ENCODE peak calls at places on chromosomes 6 and 20, in nine cellular contexts. One of them, this sample, is unnamed. For H3K27me3, the result is how much of the 10 kb centered on the place peaks cover.

GRCh38 chr20:2576317-2576727 is 39.9 kb downstream of the TMC2 start:
- DNase-seq in prostate gland: no peak
- DNase-seq in tibial nerve: no peak
- DNase-seq in body of pancreas: no peak
- DNase-seq in suprapubic skin: no peak
- DNase-seq in heart left ventricle: no peak
- DNase-seq in heart right ventricle: no peak
- DNase-seq in right lobe of liver: no peak
- DNase-seq in CD8-positive, alpha-beta T cell: no peak
- DNase-seq in this sample: no peak

GRCh38 chr6:33622456-33623431 is 1.6 kb downstream of the ITPR3 start:
- DNase-seq in body of pancreas: no peak
- DNase-seq in right lobe of liver: no peak
- DNase-seq in prostate gland: no peak
- DNase-seq in heart right ventricle: no peak
- DNase-seq in tibial nerve: no peak
- DNase-seq in heart left ventricle: no peak
- DNase-seq in suprapubic skin: peak
- DNase-seq in CD8-positive, alpha-beta T cell: no peak
- DNase-seq in this sample: peak

GRCh38 chr6:14671261-14671681 is 553.7 kb downstream of the CD83 start:
- DNase-seq in heart right ventricle: peak
- DNase-seq in suprapubic skin: no peak
- DNase-seq in body of pancreas: no peak
- DNase-seq in prostate gland: peak
- DNase-seq in tibial nerve: no peak
- DNase-seq in right lobe of liver: no peak
- DNase-seq in CD8-positive, alpha-beta T cell: no peak
- DNase-seq in heart left ventricle: no peak
- DNase-seq in this sample: peak

GRCh38 chr6:110341671-110342304 is 16.4 kb downstream of the METTL24 start:
- DNase-seq in heart right ventricle: no peak
- DNase-seq in right lobe of liver: no peak
- DNase-seq in CD8-positive, alpha-beta T cell: no peak
- DNase-seq in tibial nerve: no peak
- DNase-seq in body of pancreas: no peak
- DNase-seq in prostate gland: no peak
- DNase-seq in suprapubic skin: no peak
- DNase-seq in heart left ventricle: no peak
- DNase-seq in this sample: no peak

GRCh38 chr6:24313477-24314141 is 44.2 kb downstream of the DCDC2 start:
- DNase-seq in heart left ventricle: no peak
- DNase-seq in prostate gland: no peak
- DNase-seq in tibial nerve: no peak
- DNase-seq in heart right ventricle: no peak
- DNase-seq in right lobe of liver: peak
- DNase-seq in suprapubic skin: no peak
- DNase-seq in CD8-positive, alpha-beta T cell: no peak
- DNase-seq in body of pancreas: peak
- DNase-seq in this sample: peak

GRCh38 chr6:158226655-158227512 is 58.7 kb downstream of the GTF2H5 start:
- DNase-seq in tibial nerve: no peak
- DNase-seq in body of pancreas: peak
- DNase-seq in heart left ventricle: no peak
- DNase-seq in right lobe of liver: no peak
- DNase-seq in CD8-positive, alpha-beta T cell: no peak
- DNase-seq in prostate gland: no peak
- DNase-seq in suprapubic skin: peak
- DNase-seq in heart right ventricle: no peak
- DNase-seq in this sample: no peak

GRCh38 chr6:7590918-7591302 is 912 bp downstream of the SNRNP48 start:
- DNase-seq in heart left ventricle: no peak
- DNase-seq in right lobe of liver: peak
- DNase-seq in suprapubic skin: no peak
- DNase-seq in CD8-positive, alpha-beta T cell: no peak
- DNase-seq in body of pancreas: peak
- DNase-seq in heart right ventricle: no peak
- DNase-seq in prostate gland: no peak
- DNase-seq in tibial nerve: no peak
- DNase-seq in this sample: peak

GRCh38 chr6:137637161-137637560 is 143.0 kb upstream of the OLIG3 start:
- DNase-seq in CD8-positive, alpha-beta T cell: no peak
- DNase-seq in prostate gland: peak
- DNase-seq in suprapubic skin: peak
- DNase-seq in right lobe of liver: no peak
- DNase-seq in heart right ventricle: no peak
- DNase-seq in tibial nerve: peak
- DNase-seq in heart left ventricle: no peak
- DNase-seq in body of pancreas: no peak
- DNase-seq in this sample: no peak

GRCh38 chr6:65123516-65123915 is 583.5 kb downstream of the EYS start:
- DNase-seq in body of pancreas: no peak
- DNase-seq in prostate gland: no peak
- DNase-seq in tibial nerve: no peak
- DNase-seq in suprapubic skin: no peak
- DNase-seq in heart left ventricle: no peak
- DNase-seq in right lobe of liver: no peak
- DNase-seq in CD8-positive, alpha-beta T cell: no peak
- DNase-seq in heart right ventricle: no peak
- DNase-seq in this sample: no peak

GRCh38 chr6:87789198-87789899 is 87.3 kb upstream of the AKIRIN2 start:
- DNase-seq in tibial nerve: peak
- DNase-seq in heart right ventricle: no peak
- DNase-seq in prostate gland: no peak
- DNase-seq in right lobe of liver: no peak
- DNase-seq in body of pancreas: no peak
- DNase-seq in heart left ventricle: no peak
- DNase-seq in CD8-positive, alpha-beta T cell: no peak
- DNase-seq in suprapubic skin: no peak
- DNase-seq in this sample: no peak

GRCh38 chr20:58482416-58482815 is 32.8 kb downstream of the APCDD1L start:
- DNase-seq in CD8-positive, alpha-beta T cell: no peak
- DNase-seq in suprapubic skin: no peak
- DNase-seq in tibial nerve: no peak
- DNase-seq in prostate gland: no peak
- DNase-seq in right lobe of liver: no peak
- DNase-seq in heart right ventricle: no peak
- DNase-seq in body of pancreas: no peak
- DNase-seq in heart left ventricle: no peak
- DNase-seq in this sample: no peak

GRCh38 chr6:108598316-108598863 is 37.7 kb downstream of the FOXO3 start:
- DNase-seq in heart right ventricle: no peak
- DNase-seq in suprapubic skin: no peak
- DNase-seq in body of pancreas: no peak
- DNase-seq in prostate gland: no peak
- DNase-seq in tibial nerve: no peak
- DNase-seq in heart left ventricle: no peak
- DNase-seq in right lobe of liver: no peak
- DNase-seq in CD8-positive, alpha-beta T cell: no peak
- DNase-seq in this sample: no peak

GRCh38 chr6:38730136-38730862 is 15.2 kb downstream of the DNAH8 start:
- DNase-seq in CD8-positive, alpha-beta T cell: no peak
- DNase-seq in prostate gland: peak
- DNase-seq in right lobe of liver: no peak
- DNase-seq in body of pancreas: no peak
- DNase-seq in heart right ventricle: no peak
- DNase-seq in heart left ventricle: no peak
- DNase-seq in tibial nerve: no peak
- DNase-seq in suprapubic skin: no peak
- DNase-seq in this sample: no peak

GRCh38 chr6:4413073-4413472 is 277.7 kb upstream of the ECI2 start:
- DNase-seq in suprapubic skin: no peak
- DNase-seq in heart left ventricle: no peak
- DNase-seq in right lobe of liver: no peak
- DNase-seq in CD8-positive, alpha-beta T cell: no peak
- DNase-seq in body of pancreas: no peak
- DNase-seq in heart right ventricle: no peak
- DNase-seq in prostate gland: no peak
- DNase-seq in tibial nerve: no peak
- DNase-seq in this sample: no peak

GRCh38 chr6:10633216-10633615 is 61.2 kb downstream of the C6orf52 start:
- DNase-seq in body of pancreas: no peak
- DNase-seq in suprapubic skin: no peak
- DNase-seq in heart left ventricle: no peak
- DNase-seq in tibial nerve: no peak
- DNase-seq in CD8-positive, alpha-beta T cell: no peak
- DNase-seq in prostate gland: no peak
- DNase-seq in heart right ventricle: no peak
- DNase-seq in right lobe of liver: no peak
- DNase-seq in this sample: no peak

GRCh38 chr6:75331134-75331533 is 46.5 kb upstream of the TMEM30A start:
- DNase-seq in right lobe of liver: no peak
- DNase-seq in prostate gland: no peak
- DNase-seq in suprapubic skin: no peak
- DNase-seq in CD8-positive, alpha-beta T cell: no peak
- DNase-seq in heart left ventricle: no peak
- DNase-seq in heart right ventricle: no peak
- DNase-seq in body of pancreas: no peak
- DNase-seq in tibial nerve: no peak
- DNase-seq in this sample: no peak

GRCh38 chr6:16398587-16398986 is 160.2 kb downstream of the GMPR start:
- DNase-seq in prostate gland: no peak
- DNase-seq in right lobe of liver: no peak
- DNase-seq in CD8-positive, alpha-beta T cell: no peak
- DNase-seq in body of pancreas: no peak
- DNase-seq in tibial nerve: no peak
- DNase-seq in heart right ventricle: no peak
- DNase-seq in heart left ventricle: no peak
- DNase-seq in suprapubic skin: no peak
- DNase-seq in this sample: no peak

GRCh38 chr20:1533059-1533458 is 24.4 kb downstream of the SIRPD start:
- DNase-seq in heart left ventricle: no peak
- DNase-seq in CD8-positive, alpha-beta T cell: no peak
- DNase-seq in heart right ventricle: no peak
- DNase-seq in body of pancreas: no peak
- DNase-seq in right lobe of liver: no peak
- DNase-seq in tibial nerve: no peak
- DNase-seq in prostate gland: no peak
- DNase-seq in suprapubic skin: no peak
- DNase-seq in this sample: no peak
- TF ChIP-seq CTCF in heart left ventricle: no peak
- TF ChIP-seq CTCF in CD8-positive, alpha-beta T cell: no peak
- TF ChIP-seq CTCF in heart right ventricle: no peak
- TF ChIP-seq CTCF in body of pancreas: no peak
- TF ChIP-seq CTCF in right lobe of liver: no peak
- TF ChIP-seq CTCF in tibial nerve: no peak
- TF ChIP-seq CTCF in prostate gland: no peak
- TF ChIP-seq CTCF in suprapubic skin: no peak
- TF ChIP-seq CTCF in this sample: no peak

GRCh38 chr20:48096212-48096875 is 311.1 kb upstream of the SULF2 start:
- DNase-seq in prostate gland: no peak
- DNase-seq in suprapubic skin: no peak
- DNase-seq in right lobe of liver: no peak
- DNase-seq in tibial nerve: no peak
- DNase-seq in heart left ventricle: no peak
- DNase-seq in CD8-positive, alpha-beta T cell: no peak
- DNase-seq in body of pancreas: no peak
- DNase-seq in heart right ventricle: no peak
- DNase-seq in this sample: no peak
- H3K27me3 ChIP-seq in prostate gland: under half
- H3K27me3 ChIP-seq in suprapubic skin: under half
- H3K27me3 ChIP-seq in right lobe of liver: under half
- H3K27me3 ChIP-seq in tibial nerve: under half
- H3K27me3 ChIP-seq in heart left ventricle: under half
- H3K27me3 ChIP-seq in CD8-positive, alpha-beta T cell: under half
- H3K27me3 ChIP-seq in body of pancreas: under half
- H3K27me3 ChIP-seq in heart right ventricle: under half
- H3K27me3 ChIP-seq in this sample: under half

GRCh38 chr20:33666293-33667244 is at the start of gene ACTL10:
- DNase-seq in prostate gland: peak
- DNase-seq in heart right ventricle: peak
- DNase-seq in right lobe of liver: peak
- DNase-seq in heart left ventricle: peak
- DNase-seq in tibial nerve: peak
- DNase-seq in body of pancreas: peak
- DNase-seq in CD8-positive, alpha-beta T cell: peak
- DNase-seq in suprapubic skin: peak
- DNase-seq in this sample: peak

GRCh38 chr20:33668791-33669155 is 2.0 kb downstream of the ACTL10 start:
- DNase-seq in right lobe of liver: no peak
- DNase-seq in heart right ventricle: peak
- DNase-seq in suprapubic skin: no peak
- DNase-seq in CD8-positive, alpha-beta T cell: no peak
- DNase-seq in prostate gland: no peak
- DNase-seq in heart left ventricle: no peak
- DNase-seq in body of pancreas: no peak
- DNase-seq in tibial nerve: no peak
- DNase-seq in this sample: no peak

GRCh38 chr20:33669224-33669623 is 2.5 kb downstream of the ACTL10 start:
- DNase-seq in prostate gland: no peak
- DNase-seq in suprapubic skin: no peak
- DNase-seq in heart left ventricle: no peak
- DNase-seq in body of pancreas: no peak
- DNase-seq in right lobe of liver: no peak
- DNase-seq in CD8-positive, alpha-beta T cell: no peak
- DNase-seq in heart right ventricle: peak
- DNase-seq in tibial nerve: no peak
- DNase-seq in this sample: peak

GRCh38 chr20:33667245-33668086 is 723 bp downstream of the ACTL10 start:
- DNase-seq in tibial nerve: no peak
- DNase-seq in suprapubic skin: no peak
- DNase-seq in prostate gland: peak
- DNase-seq in body of pancreas: peak
- DNase-seq in heart right ventricle: peak
- DNase-seq in heart left ventricle: peak
- DNase-seq in CD8-positive, alpha-beta T cell: peak
- DNase-seq in right lobe of liver: peak
- DNase-seq in this sample: peak

GRCh38 chr20:33668087-33668790 is 1.5 kb downstream of the ACTL10 start:
- DNase-seq in right lobe of liver: no peak
- DNase-seq in heart right ventricle: peak
- DNase-seq in suprapubic skin: peak
- DNase-seq in CD8-positive, alpha-beta T cell: peak
- DNase-seq in heart left ventricle: no peak
- DNase-seq in body of pancreas: peak
- DNase-seq in tibial nerve: peak
- DNase-seq in prostate gland: no peak
- DNase-seq in this sample: no peak
- TF ChIP-seq CTCF in right lobe of liver: peak
- TF ChIP-seq CTCF in heart right ventricle: peak
- TF ChIP-seq CTCF in suprapubic skin: peak
- TF ChIP-seq CTCF in CD8-positive, alpha-beta T cell: no peak
- TF ChIP-seq CTCF in heart left ventricle: peak
- TF ChIP-seq CTCF in body of pancreas: no peak
- TF ChIP-seq CTCF in tibial nerve: peak
- TF ChIP-seq CTCF in prostate gland: peak
- TF ChIP-seq CTCF in this sample: peak

DNA sequence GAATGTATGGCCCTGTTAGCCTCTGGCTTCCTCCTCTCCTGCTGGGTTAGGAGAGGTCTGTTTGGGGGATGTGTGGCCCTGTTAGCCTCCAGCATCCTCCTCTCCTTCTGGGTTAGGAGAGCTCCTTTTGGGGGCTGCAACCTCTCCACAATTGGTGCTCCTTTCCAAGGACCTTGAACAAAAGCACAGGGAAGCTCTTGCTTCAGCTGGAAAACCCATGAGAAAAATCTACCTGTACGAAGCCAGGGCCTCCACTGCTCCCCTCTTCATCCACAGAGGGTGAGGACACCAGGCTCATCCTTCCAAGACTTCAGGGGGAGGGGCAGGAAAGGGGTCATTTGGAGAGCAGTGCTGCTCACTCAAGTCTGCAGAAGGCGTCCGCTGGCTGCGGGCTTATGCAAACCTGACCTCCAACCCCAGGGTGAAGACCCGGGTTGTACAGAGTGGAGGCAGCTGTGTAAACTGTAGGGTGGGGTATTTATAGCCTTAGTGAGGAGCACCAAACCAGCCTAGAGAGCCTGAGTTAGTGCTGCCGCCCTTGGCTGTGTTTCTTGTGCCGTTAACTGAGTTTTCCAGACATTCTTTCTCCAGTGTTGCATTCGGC is 62.1 kb downstream of the SLC24A3 start:
- DNase-seq in suprapubic skin: no peak
- DNase-seq in prostate gland: no peak
- DNase-seq in body of pancreas: no peak
- DNase-seq in tibial nerve: peak
- DNase-seq in heart right ventricle: peak
- DNase-seq in heart left ventricle: peak
- DNase-seq in right lobe of liver: no peak
- DNase-seq in CD8-positive, alpha-beta T cell: no peak
- DNase-seq in this sample: peak
- H3K27me3 ChIP-seq in suprapubic skin: under half
- H3K27me3 ChIP-seq in prostate gland: under half
- H3K27me3 ChIP-seq in body of pancreas: under half
- H3K27me3 ChIP-seq in tibial nerve: under half
- H3K27me3 ChIP-seq in heart right ventricle: under half
- H3K27me3 ChIP-seq in heart left ventricle: under half
- H3K27me3 ChIP-seq in right lobe of liver: under half
- H3K27me3 ChIP-seq in CD8-positive, alpha-beta T cell: under half
- H3K27me3 ChIP-seq in this sample: under half